ENCODE peak calls at places on chromosomes 6 and 20, in eight cellular contexts. J is hepatocyte, I is transverse colon, D is PC-3, U is lung, P is left ventricle myocardium inferior, X is thoracic aorta, Y is cardiac muscle cell. G is an unnamed sample.
A peak's percentile ranks its signal among the peaks of the same experiment; 100 is the strongest.

GRCh38 chr20:4073852-4074741 is 58.7 kb upstream of the RNF24 start:
- DNase-seq in D (no peak), X (no peak), I (no peak), Y (no peak), U (no peak), J (no peak), P (no peak), G (no peak)

GRCh38 chr6:13014551-13015378 is 298.2 kb downstream of the PHACTR1 start:
- DNase-seq in P (peak; percentile 34), X (no peak), J (peak; percentile 35), D (no peak), I (no peak), U (no peak), Y (no peak), G (peak; percentile 65)

GRCh38 chr6:104921896-104922295 is 35.0 kb upstream of the LIN28B start:
- DNase-seq in D (no peak), U (no peak), I (no peak), X (no peak), Y (no peak), J (no peak), P (no peak), G (no peak)

GRCh38 chr6:33247977-33248642 is 23.6 kb downstream of the VPS52 start:
- DNase-seq in X (peak; percentile 64), P (peak; percentile 89), I (peak; percentile 94), J (peak; percentile 94), Y (peak; percentile 91), D (peak; percentile 94), U (peak; percentile 89), G (peak; percentile 91)

GRCh38 chr6:41608443-41609151 is 29.7 kb upstream of the MDFI start:
- DNase-seq in J (no peak), D (no peak), P (no peak), X (no peak), U (no peak), Y (no peak), I (no peak), G (no peak)

GRCh38 chr6:20866940-20867630 is 332.8 kb downstream of the CDKAL1 start:
- DNase-seq in I (no peak), X (no peak), U (no peak), J (no peak), P (no peak), D (peak; percentile 66), Y (no peak), G (no peak)

GRCh38 chr6:41371461-41371991 is 36.1 kb downstream of the NCR2 start:
- DNase-seq in J (peak; percentile 84), X (no peak), P (peak; percentile 39), U (peak; percentile 41), Y (peak; percentile 66), D (no peak), I (peak; percentile 38), G (peak; percentile 34)

GRCh38 chr20:15556869-15557268 is 1016.4 kb downstream of the KIF16B start:
- DNase-seq in X (no peak), J (no peak), P (no peak), I (no peak), Y (no peak), U (no peak), D (peak; percentile 38), G (no peak)

GRCh38 chr20:13990465-13990864 is at the start of gene SEL1L2:
- DNase-seq in U (no peak), X (no peak), P (no peak), I (no peak), J (peak; percentile 3), D (no peak), Y (no peak), G (no peak)

GRCh38 chr20:34970193-34971037 is 14.7 kb downstream of the MYH7B start:
- DNase-seq in J (no peak), D (no peak), P (no peak), I (no peak), Y (no peak), X (no peak), U (no peak), G (no peak)

GRCh38 chr6:13668291-13668928 is 43.2 kb downstream of the RANBP9 start:
- DNase-seq in P (no peak), Y (peak; percentile 64), I (no peak), U (no peak), J (no peak), D (no peak), X (no peak), G (no peak)

GRCh38 chr6:92110390-92110789 is 1309.0 kb downstream of the EPHA7 start:
- DNase-seq in J (peak; percentile 51), P (no peak), D (no peak), Y (no peak), U (no peak), X (no peak), I (no peak), G (no peak)

GRCh38 chr20:23050847-23051627 is 1.6 kb upstream of the THBD start:
- DNase-seq in X (peak; percentile 78), Y (peak; percentile 92), I (peak; percentile 54), U (peak; percentile 83), P (peak; percentile 87), D (peak; percentile 70), J (peak; percentile 93), G (peak; percentile 87)
- H3K4me3 ChIP-seq in X (peak overlapping the region; percentile 85), Y (peak overlapping the region; percentile 28), I (peak overlapping the region; percentile 7), U (peak overlapping the region; percentile 39), P (peak overlapping the region; percentile 80), D (peak overlapping the region; percentile 73), J (peak overlapping the region; percentile 64), G (peak overlapping the region; percentile 82)

GRCh38 chr6:108119212-108120141 is 44.9 kb upstream of the OSTM1 start:
- DNase-seq in U (no peak), J (no peak), I (no peak), X (no peak), P (no peak), D (no peak), Y (no peak), G (no peak)
- H3K4me1 ChIP-seq in U (no peaks in the 10 kb centered on the region), J (peaks cover 28% of the 10 kb centered on the region), I (peaks cover 23% of the 10 kb centered on the region), X (peaks cover 26% of the 10 kb centered on the region), P (peaks cover 45% of the 10 kb centered on the region), D (no peaks in the 10 kb centered on the region), Y (peaks cover 8% of the 10 kb centered on the region), G (peaks cover 42% of the 10 kb centered on the region)

DNA sequence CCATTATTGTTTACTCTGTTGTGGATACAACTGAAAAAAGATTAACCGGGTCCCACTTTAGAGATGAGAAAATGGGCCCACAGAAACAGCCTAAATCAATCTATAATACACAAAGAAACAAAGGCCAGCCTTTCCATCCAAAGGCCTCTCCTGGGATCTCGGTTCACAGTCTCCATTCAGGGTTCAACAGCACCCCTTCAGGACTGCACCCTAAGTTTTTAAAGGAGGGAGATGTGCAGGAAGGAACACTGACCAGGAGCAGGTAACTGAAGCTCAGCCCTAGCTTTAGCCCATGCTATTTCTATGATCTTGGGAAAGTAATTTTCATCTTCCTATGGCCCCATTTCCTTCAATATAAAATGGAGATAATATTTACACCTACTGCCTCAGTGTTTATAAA is 147.7 kb downstream of the BTBD9 start:
- DNase-seq in Y (no peak), X (no peak), U (no peak), P (no peak), J (no peak), I (no peak), D (no peak), G (no peak)
- TF ChIP-seq CTCF in Y (no peak), X (no peak), U (no peak), P (no peak), J (no peak), I (no peak), D (no peak), G (no peak)

DNA sequence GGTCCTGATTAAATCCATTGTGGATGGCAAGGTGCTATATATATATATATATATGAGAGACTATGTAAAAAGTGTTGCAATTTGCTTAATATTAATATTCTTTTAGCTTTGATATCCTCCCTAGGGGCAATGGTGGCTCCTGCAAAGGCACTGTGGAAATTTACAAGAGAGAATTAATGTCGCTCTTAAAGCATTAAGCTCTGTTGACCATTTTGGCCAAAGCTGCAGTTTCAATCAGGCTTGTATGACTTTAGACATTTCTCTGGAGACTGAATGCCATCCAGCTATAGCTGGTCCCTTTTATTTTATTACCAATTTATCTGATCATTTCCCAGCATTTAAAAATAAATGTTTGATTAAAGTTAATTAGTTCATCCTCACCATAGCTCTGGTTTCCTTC is 155.3 kb downstream of the JARID2 start:
- DNase-seq in Y (no peak), X (no peak), I (no peak), J (no peak), P (no peak), D (no peak), U (no peak), G (no peak)
- H3K4me3 ChIP-seq in Y (no peak overlapping the region), X (no peak overlapping the region), I (no peak overlapping the region), J (no peak overlapping the region), P (peak overlapping the region; percentile 60), D (no peak overlapping the region), U (no peak overlapping the region), G (no peak overlapping the region)

GRCh38 chr6:87828044-87828443 is 126.0 kb upstream of the AKIRIN2 start:
- DNase-seq in P (no peak), Y (no peak), I (no peak), X (no peak), U (no peak), J (no peak), D (no peak), G (no peak)

GRCh38 chr6:87825865-87826264 is 123.8 kb upstream of the AKIRIN2 start:
- DNase-seq in I (no peak), Y (no peak), U (no peak), X (no peak), J (no peak), P (no peak), D (no peak), G (no peak)

GRCh38 chr6:87827291-87827690 is 125.3 kb upstream of the AKIRIN2 start:
- DNase-seq in Y (no peak), J (no peak), U (no peak), D (no peak), P (no peak), X (no peak), I (no peak), G (no peak)

GRCh38 chr6:87824813-87825475 is 122.9 kb upstream of the AKIRIN2 start:
- DNase-seq in U (no peak), X (no peak), I (no peak), J (no peak), D (no peak), Y (no peak), P (no peak), G (no peak)

GRCh38 chr6:87826376-87826775 is 124.3 kb upstream of the AKIRIN2 start:
- DNase-seq in P (no peak), Y (no peak), U (no peak), X (no peak), J (no peak), I (no peak), D (no peak), G (no peak)
- H3K4me1 ChIP-seq in P (no peaks in the 10 kb centered on the region), Y (no peaks in the 10 kb centered on the region), U (no peaks in the 10 kb centered on the region), X (no peaks in the 10 kb centered on the region), J (peaks cover 28% of the 10 kb centered on the region), I (no peaks in the 10 kb centered on the region), D (no peaks in the 10 kb centered on the region), G (no peaks in the 10 kb centered on the region)

DNA sequence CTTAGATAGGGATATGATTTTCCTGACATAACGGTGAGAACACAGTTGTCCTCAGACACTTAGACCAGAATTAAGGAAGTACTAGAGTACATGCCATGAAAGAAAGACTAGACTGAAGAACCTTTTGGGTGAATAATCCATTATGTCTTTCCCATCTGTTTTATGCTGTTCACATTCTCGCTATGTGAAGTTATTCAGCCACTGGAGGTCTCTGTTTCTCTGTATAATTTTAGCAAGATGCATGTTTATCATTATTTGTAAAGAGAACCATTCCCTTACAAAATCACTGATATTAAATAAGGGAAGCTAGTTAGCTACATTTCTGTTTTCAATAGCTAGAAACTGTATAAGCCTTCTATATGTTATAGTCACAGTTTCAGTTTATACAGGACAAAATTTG is 391.9 kb downstream of the CD109 start:
- DNase-seq in P (no peak), J (no peak), I (no peak), Y (peak; percentile 56), D (peak; percentile 50), X (no peak), U (no peak), G (no peak)
- TF ChIP-seq CTCF in P (peak; percentile 36), J (peak; percentile 31), I (no peak), Y (peak; percentile 31), D (peak; percentile 51), X (no peak), U (no peak), G (no peak)